ENCODE peak calls at places on chromosome 7, in ten cellular contexts. H, T, U, X, I, D, E, W, S and P are unnamed samples.

GRCh38 chr7:102122026-102122425 is 164.6 kb upstream of the SH2B2 start:
- DNase-seq in D (no peak), S (no peak), U (peak), W (peak), H (no peak), I (no peak), T (no peak), X (no peak), E (no peak), P (no peak)

GRCh38 chr7:8057566-8057965 is 89.0 kb downstream of the GLCCI1 start:
- DNase-seq in D (no peak), I (no peak), S (no peak), U (no peak), E (no peak), H (no peak), W (no peak), X (no peak), T (no peak), P (no peak)

GRCh38 chr7:116509982-116510579 is 10.5 kb downstream of the CAV2 start:
- DNase-seq in I (no peak), E (no peak), X (no peak), W (no peak), H (no peak), T (no peak), D (no peak), S (no peak), U (no peak), P (no peak)

GRCh38 chr7:130401531-130401930 is 21.2 kb downstream of the CPA1 start:
- DNase-seq in S (no peak), H (no peak), W (no peak), X (no peak), D (no peak), E (no peak), I (no peak), U (no peak), T (no peak), P (no peak)

GRCh38 chr7:3371601-3372000 is 70.5 kb downstream of the SDK1 start:
- DNase-seq in S (no peak), E (no peak), U (no peak), H (no peak), I (no peak), W (peak), X (no peak), D (no peak), T (no peak), P (no peak)

GRCh38 chr7:150923191-150923590 is 54.9 kb downstream of the KCNH2 start:
- DNase-seq in S (no peak), E (no peak), T (no peak), U (no peak), W (no peak), D (peak), X (no peak), H (no peak), I (no peak), P (no peak)

GRCh38 chr7:23343806-23344500 is 44.8 kb downstream of the MALSU1 start:
- DNase-seq in S (no peak), W (peak), D (no peak), H (no peak), T (no peak), E (no peak), U (no peak), I (no peak), X (no peak), P (no peak)

GRCh38 chr7:100867796-100868485 is 754 bp downstream of the TRIP6 start:
- DNase-seq in I (no peak), W (no peak), T (peak), D (no peak), U (no peak), X (no peak), E (no peak), H (no peak), S (no peak), P (no peak)

GRCh38 chr7:26863504-26864308 is 684 bp downstream of the SKAP2 start:
- DNase-seq in S (no peak), H (no peak), T (no peak), W (no peak), X (no peak), U (no peak), I (no peak), E (peak), D (no peak), P (no peak)

GRCh38 chr7:13411151-13411550 is 578.3 kb downstream of the ETV1 start:
- DNase-seq in T (no peak), S (no peak), H (no peak), X (no peak), W (no peak), D (no peak), E (no peak), U (no peak), I (no peak), P (no peak)

GRCh38 chr7:123637203-123637602 is 18.5 kb upstream of the LMOD2 start:
- DNase-seq in H (no peak), I (no peak), D (no peak), X (no peak), W (no peak), S (no peak), U (no peak), T (no peak), E (no peak), P (no peak)

GRCh38 chr7:51187941-51188340 is 128.7 kb downstream of the COBL start:
- DNase-seq in U (no peak), I (no peak), X (no peak), E (no peak), H (no peak), W (no peak), S (no peak), D (no peak), T (no peak), P (no peak)

GRCh38 chr7:38932509-38933168 is 23.6 kb upstream of the VPS41 start:
- DNase-seq in E (no peak), W (peak), I (peak), T (no peak), U (peak), D (peak), X (peak), S (no peak), H (peak), P (peak)

GRCh38 chr7:45151131-45151684 is 6.4 kb upstream of the RAMP3 start:
- DNase-seq in E (no peak), H (no peak), S (no peak), U (no peak), I (no peak), W (no peak), D (no peak), T (peak), X (no peak), P (no peak)

GRCh38 chr7:73526892-73527821 is 5.1 kb upstream of the BAZ1B start:
- DNase-seq in W (no peak), T (peak), S (no peak), D (no peak), I (no peak), X (no peak), U (no peak), E (no peak), H (no peak), P (no peak)

GRCh38 chr7:81690251-81690650 is 79.6 kb downstream of the HGF start:
- DNase-seq in T (no peak), H (no peak), D (peak), I (no peak), E (no peak), W (peak), S (no peak), X (no peak), U (no peak), P (no peak)

GRCh38 chr7:44286618-44287487 is 38.5 kb downstream of the CAMK2B start:
- DNase-seq in H (peak), T (peak), W (no peak), E (no peak), I (no peak), S (no peak), D (no peak), U (no peak), X (no peak), P (no peak)

GRCh38 chr7:101112233-101112632 is 14.7 kb upstream of the SERPINE1 start:
- DNase-seq in D (no peak), T (no peak), S (no peak), H (peak), E (no peak), X (no peak), I (no peak), U (no peak), W (no peak), P (no peak)

GRCh38 chr7:134438946-134439345 is 20.0 kb downstream of the AKR1B1 start:
- DNase-seq in T (no peak), E (no peak), W (no peak), U (no peak), S (no peak), X (no peak), H (no peak), I (no peak), D (no peak), P (no peak)

GRCh38 chr7:41107938-41108448 is 594.9 kb downstream of the INHBA start:
- DNase-seq in W (no peak), H (no peak), I (no peak), T (no peak), U (no peak), E (no peak), S (no peak), D (no peak), X (no peak), P (no peak)

GRCh38 chr7:641966-642365 is 84.5 kb upstream of the DNAAF5 start:
- DNase-seq in S (no peak), U (no peak), E (no peak), X (no peak), W (no peak), D (no peak), T (peak), H (no peak), I (no peak), P (no peak)

GRCh38 chr7:43281268-43281667 is 168.8 kb downstream of the HECW1 start:
- DNase-seq in D (no peak), T (no peak), H (no peak), U (no peak), W (no peak), X (no peak), E (no peak), I (no peak), S (no peak), P (no peak)

GRCh38 chr7:676246-676971 is 50.1 kb upstream of the DNAAF5 start:
- DNase-seq in S (no peak), H (no peak), X (no peak), I (no peak), U (no peak), T (peak), E (no peak), D (no peak), W (no peak), P (no peak)

GRCh38 chr7:106187613-106188350 is 75.7 kb upstream of the SYPL1 start:
- DNase-seq in W (no peak), D (no peak), I (no peak), S (no peak), X (no peak), H (no peak), U (no peak), T (no peak), E (no peak), P (no peak)